ENCODE peak calls at places on chromosomes 11 and 22, in six cellular contexts. One of them, this sample, is unnamed.
A peak's percentile ranks its signal among the peaks of the same experiment; 100 is the strongest.

GRCh38 chr11:123334925-123335324 is 95.1 kb upstream of the GRAMD1B start:
- DNase-seq in A549: no peak
- DNase-seq in IMR-90: no peak
- DNase-seq in K562: no peak
- DNase-seq in H1: no peak
- DNase-seq in HepG2: no peak
- DNase-seq in this sample: no peak

GRCh38 chr22:35835267-35835997 is 117.8 kb downstream of the APOL5 start:
- DNase-seq in A549: no peak
- DNase-seq in IMR-90: peak; percentile 72
- DNase-seq in K562: no peak
- DNase-seq in H1: no peak
- DNase-seq in HepG2: no peak
- DNase-seq in this sample: no peak

GRCh38 chr11:74634537-74634936 is 42.2 kb downstream of the POLD3 start:
- DNase-seq in A549: peak; percentile 80
- DNase-seq in IMR-90: peak; percentile 66
- DNase-seq in K562: peak; percentile 37
- DNase-seq in H1: no peak
- DNase-seq in HepG2: peak; percentile 18
- DNase-seq in this sample: no peak

GRCh38 chr11:124837491-124837856 is 27.8 kb upstream of the ROBO3 start:
- DNase-seq in A549: peak; percentile 86
- DNase-seq in IMR-90: peak; percentile 90
- DNase-seq in K562: peak; percentile 64
- DNase-seq in H1: no peak
- DNase-seq in HepG2: peak; percentile 58
- DNase-seq in this sample: peak; percentile 70

GRCh38 chr11:18853086-18853720 is 61.6 kb upstream of the PTPN5 start:
- DNase-seq in A549: peak; percentile 57
- DNase-seq in IMR-90: peak; percentile 19
- DNase-seq in K562: no peak
- DNase-seq in H1: no peak
- DNase-seq in HepG2: peak; percentile 36
- DNase-seq in this sample: peak; percentile 21

GRCh38 chr11:91859666-91860065 is 365.0 kb upstream of the FAT3 start:
- DNase-seq in A549: no peak
- DNase-seq in IMR-90: no peak
- DNase-seq in K562: no peak
- DNase-seq in H1: no peak
- DNase-seq in HepG2: no peak
- DNase-seq in this sample: peak; percentile 32

GRCh38 chr11:13315517-13316432 is 38.2 kb downstream of the BMAL1 start:
- DNase-seq in A549: no peak
- DNase-seq in IMR-90: no peak
- DNase-seq in K562: no peak
- DNase-seq in H1: no peak
- DNase-seq in HepG2: peak; percentile 16
- DNase-seq in this sample: no peak

GRCh38 chr11:68312780-68313573 is 586 bp downstream of the LRP5 start:
- DNase-seq in A549: no peak
- DNase-seq in IMR-90: no peak
- DNase-seq in K562: peak; percentile 81
- DNase-seq in H1: no peak
- DNase-seq in HepG2: no peak
- DNase-seq in this sample: peak; percentile 79

GRCh38 chr11:63839508-63840355 is 822 bp downstream of the MARK2 start:
- DNase-seq in A549: no peak
- DNase-seq in IMR-90: no peak
- DNase-seq in K562: peak; percentile 58
- DNase-seq in H1: no peak
- DNase-seq in HepG2: no peak
- DNase-seq in this sample: no peak

GRCh38 chr11:48001438-48002021 is 21.2 kb downstream of the PTPRJ start:
- DNase-seq in A549: peak; percentile 84
- DNase-seq in IMR-90: peak; percentile 94
- DNase-seq in K562: no peak
- DNase-seq in H1: no peak
- DNase-seq in HepG2: no peak
- DNase-seq in this sample: no peak

GRCh38 chr11:124760205-124760652 is 1.9 kb downstream of the ESAM start:
- DNase-seq in A549: no peak
- DNase-seq in IMR-90: no peak
- DNase-seq in K562: no peak
- DNase-seq in H1: no peak
- DNase-seq in HepG2: no peak
- DNase-seq in this sample: peak; percentile 17

GRCh38 chr11:120942701-120943100 is 81.2 kb upstream of the TBCEL start:
- DNase-seq in A549: no peak
- DNase-seq in IMR-90: no peak
- DNase-seq in K562: no peak
- DNase-seq in H1: no peak
- DNase-seq in HepG2: no peak
- DNase-seq in this sample: no peak

GRCh38 chr11:73995731-73996130 is 13.1 kb upstream of the UCP2 start:
- DNase-seq in A549: no peak
- DNase-seq in IMR-90: no peak
- DNase-seq in K562: no peak
- DNase-seq in H1: no peak
- DNase-seq in HepG2: no peak
- DNase-seq in this sample: no peak

GRCh38 chr11:83681045-83681781 is 395.0 kb upstream of the CCDC90B start:
- DNase-seq in A549: no peak
- DNase-seq in IMR-90: no peak
- DNase-seq in K562: no peak
- DNase-seq in H1: no peak
- DNase-seq in HepG2: no peak
- DNase-seq in this sample: no peak

GRCh38 chr11:47998733-47999359 is 18.5 kb downstream of the PTPRJ start:
- DNase-seq in A549: peak; percentile 75
- DNase-seq in IMR-90: no peak
- DNase-seq in K562: no peak
- DNase-seq in H1: no peak
- DNase-seq in HepG2: peak; percentile 84
- DNase-seq in this sample: no peak

GRCh38 chr11:132334769-132335280 is 964.4 kb downstream of the NTM start:
- DNase-seq in A549: no peak
- DNase-seq in IMR-90: peak; percentile 4
- DNase-seq in K562: no peak
- DNase-seq in H1: no peak
- DNase-seq in HepG2: no peak
- DNase-seq in this sample: no peak

GRCh38 chr11:69510471-69511357 is 29.3 kb downstream of the LINC01488 start:
- DNase-seq in A549: no peak
- DNase-seq in IMR-90: peak; percentile 72
- DNase-seq in K562: no peak
- DNase-seq in H1: no peak
- DNase-seq in HepG2: no peak
- DNase-seq in this sample: no peak
- TF ChIP-seq RFX5 in A549: no peak
- TF ChIP-seq RFX5 in IMR-90: no peak
- TF ChIP-seq RFX5 in K562: no peak
- TF ChIP-seq RFX5 in H1: no peak
- TF ChIP-seq RFX5 in HepG2: no peak
- TF ChIP-seq RFX5 in this sample: no peak

GRCh38 chr11:102256251-102256650 is 61.0 kb upstream of the BIRC3 start:
- DNase-seq in A549: no peak
- DNase-seq in IMR-90: peak; percentile 79
- DNase-seq in K562: no peak
- DNase-seq in H1: no peak
- DNase-seq in HepG2: no peak
- DNase-seq in this sample: no peak

GRCh38 chr11:102252339-102252891 is 64.9 kb upstream of the BIRC3 start:
- DNase-seq in A549: no peak
- DNase-seq in IMR-90: peak; percentile 73
- DNase-seq in K562: no peak
- DNase-seq in H1: no peak
- DNase-seq in HepG2: no peak
- DNase-seq in this sample: no peak

GRCh38 chr11:102251423-102251822 is 65.9 kb upstream of the BIRC3 start:
- DNase-seq in A549: no peak
- DNase-seq in IMR-90: no peak
- DNase-seq in K562: no peak
- DNase-seq in H1: no peak
- DNase-seq in HepG2: no peak
- DNase-seq in this sample: no peak

GRCh38 chr11:102254047-102254446 is 63.2 kb upstream of the BIRC3 start:
- DNase-seq in A549: peak; percentile 36
- DNase-seq in IMR-90: no peak
- DNase-seq in K562: peak; percentile 32
- DNase-seq in H1: no peak
- DNase-seq in HepG2: no peak
- DNase-seq in this sample: no peak

GRCh38 chr11:102253018-102253775 is 64.1 kb upstream of the BIRC3 start:
- DNase-seq in A549: no peak
- DNase-seq in IMR-90: no peak
- DNase-seq in K562: no peak
- DNase-seq in H1: no peak
- DNase-seq in HepG2: no peak
- DNase-seq in this sample: no peak
- TF ChIP-seq RFX5 in A549: no peak
- TF ChIP-seq RFX5 in IMR-90: no peak
- TF ChIP-seq RFX5 in K562: no peak
- TF ChIP-seq RFX5 in H1: no peak
- TF ChIP-seq RFX5 in HepG2: no peak
- TF ChIP-seq RFX5 in this sample: no peak

DNA sequence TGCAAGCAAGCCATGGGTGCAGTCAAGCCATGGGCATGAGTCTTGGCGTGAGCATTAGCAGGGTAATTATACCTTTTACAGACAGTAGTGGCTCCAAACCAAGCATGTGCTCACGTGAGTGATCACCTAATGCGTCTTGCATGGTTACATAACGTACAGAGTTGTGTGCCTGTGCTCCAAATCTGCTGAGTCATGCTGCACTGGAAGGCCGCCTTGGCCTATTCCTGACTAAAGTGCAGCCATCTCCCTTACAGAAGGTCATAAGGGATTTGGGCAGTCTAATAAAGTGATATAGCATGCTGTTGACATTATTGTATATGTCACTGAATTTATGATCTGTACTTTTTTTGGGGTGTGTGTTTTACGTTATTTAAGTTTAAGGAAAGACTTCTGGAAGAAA is 102.4 kb downstream of the ARHGAP42 start:
- DNase-seq in A549: peak; percentile 44
- DNase-seq in IMR-90: peak; percentile 11
- DNase-seq in K562: peak; percentile 17
- DNase-seq in H1: no peak
- DNase-seq in HepG2: peak; percentile 12
- DNase-seq in this sample: no peak
- TF ChIP-seq RFX5 in A549: no peak
- TF ChIP-seq RFX5 in IMR-90: no peak
- TF ChIP-seq RFX5 in K562: no peak
- TF ChIP-seq RFX5 in H1: no peak
- TF ChIP-seq RFX5 in HepG2: no peak
- TF ChIP-seq RFX5 in this sample: no peak

DNA sequence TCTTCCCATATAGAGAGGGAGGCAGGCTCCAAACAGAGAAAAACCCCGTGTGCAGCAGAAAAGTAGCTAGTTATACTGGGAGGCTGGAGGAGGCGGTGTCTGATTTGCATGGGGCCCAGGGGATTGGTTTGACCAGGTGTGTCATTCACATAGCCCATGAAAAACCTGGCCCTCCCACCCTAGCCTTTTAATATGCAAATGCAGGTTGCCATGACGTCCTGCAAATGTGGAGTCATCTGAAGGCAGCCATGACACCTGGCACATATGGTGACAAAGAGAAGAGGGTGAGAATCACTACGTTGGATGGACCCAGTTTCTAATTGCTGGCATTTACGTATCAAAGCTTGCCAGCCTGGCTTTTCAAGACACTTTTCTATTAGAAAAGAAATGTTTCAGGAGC is 57.8 kb downstream of the FAM181B start:
- DNase-seq in A549: no peak
- DNase-seq in IMR-90: no peak
- DNase-seq in K562: no peak
- DNase-seq in H1: no peak
- DNase-seq in HepG2: no peak
- DNase-seq in this sample: no peak
- TF ChIP-seq RFX5 in A549: no peak
- TF ChIP-seq RFX5 in IMR-90: no peak
- TF ChIP-seq RFX5 in K562: no peak
- TF ChIP-seq RFX5 in H1: no peak
- TF ChIP-seq RFX5 in HepG2: no peak
- TF ChIP-seq RFX5 in this sample: no peak

GRCh38 chr22:17098379-17098819 is 13.6 kb downstream of the IL17RA start:
- DNase-seq in A549: no peak
- DNase-seq in IMR-90: no peak
- DNase-seq in K562: peak; percentile 34
- DNase-seq in H1: no peak
- DNase-seq in HepG2: no peak
- DNase-seq in this sample: no peak
- TF ChIP-seq RFX5 in A549: no peak
- TF ChIP-seq RFX5 in IMR-90: no peak
- TF ChIP-seq RFX5 in K562: no peak
- TF ChIP-seq RFX5 in H1: no peak
- TF ChIP-seq RFX5 in HepG2: no peak
- TF ChIP-seq RFX5 in this sample: no peak

DNA sequence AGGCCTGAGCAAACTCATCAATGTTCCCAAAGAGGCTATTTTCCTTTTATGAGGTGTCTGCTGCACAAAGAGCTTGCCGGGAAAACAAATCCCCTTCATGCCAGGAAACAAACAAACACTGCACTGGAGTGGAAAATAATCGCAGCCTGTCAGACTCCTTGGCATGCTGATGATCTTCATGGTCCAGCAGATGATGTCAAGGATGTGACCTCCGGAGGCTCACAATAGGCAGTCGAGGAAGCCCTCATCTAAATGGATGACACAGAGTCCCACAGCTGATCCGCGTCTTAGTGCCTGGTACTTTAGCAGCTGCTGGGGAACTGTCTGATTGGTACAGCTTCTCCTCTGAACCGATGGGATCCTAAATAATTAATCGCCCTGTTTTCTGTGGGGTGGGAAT is 187.6 kb downstream of the TENM4 start:
- DNase-seq in A549: no peak
- DNase-seq in IMR-90: no peak
- DNase-seq in K562: no peak
- DNase-seq in H1: no peak
- DNase-seq in HepG2: no peak
- DNase-seq in this sample: no peak
- TF ChIP-seq RFX5 in A549: no peak
- TF ChIP-seq RFX5 in IMR-90: no peak
- TF ChIP-seq RFX5 in K562: no peak
- TF ChIP-seq RFX5 in H1: no peak
- TF ChIP-seq RFX5 in HepG2: no peak
- TF ChIP-seq RFX5 in this sample: no peak

GRCh38 chr11:6757373-6757967 is 14.3 kb downstream of the OR2AG2 start:
- DNase-seq in A549: peak; percentile 58
- DNase-seq in IMR-90: peak; percentile 59
- DNase-seq in K562: peak; percentile 28
- DNase-seq in H1: no peak
- DNase-seq in HepG2: peak; percentile 44
- DNase-seq in this sample: peak; percentile 27
- TF ChIP-seq RFX5 in A549: no peak
- TF ChIP-seq RFX5 in IMR-90: no peak
- TF ChIP-seq RFX5 in K562: no peak
- TF ChIP-seq RFX5 in H1: no peak
- TF ChIP-seq RFX5 in HepG2: no peak
- TF ChIP-seq RFX5 in this sample: no peak

GRCh38 chr22:37431811-37432707 is 4.8 kb upstream of the ELFN2 start:
- DNase-seq in A549: peak; percentile 86
- DNase-seq in IMR-90: peak; percentile 99
- DNase-seq in K562: no peak
- DNase-seq in H1: no peak
- DNase-seq in HepG2: peak; percentile 19
- DNase-seq in this sample: no peak
- TF ChIP-seq RFX5 in A549: no peak
- TF ChIP-seq RFX5 in IMR-90: no peak
- TF ChIP-seq RFX5 in K562: no peak
- TF ChIP-seq RFX5 in H1: no peak
- TF ChIP-seq RFX5 in HepG2: no peak
- TF ChIP-seq RFX5 in this sample: no peak

GRCh38 chr11:70471254-70471653 is 72.9 kb downstream of the CTTN start:
- DNase-seq in A549: peak; percentile 51
- DNase-seq in IMR-90: no peak
- DNase-seq in K562: peak; percentile 89
- DNase-seq in H1: peak; percentile 41
- DNase-seq in HepG2: no peak
- DNase-seq in this sample: peak; percentile 56
- TF ChIP-seq RFX5 in A549: no peak
- TF ChIP-seq RFX5 in IMR-90: no peak
- TF ChIP-seq RFX5 in K562: no peak
- TF ChIP-seq RFX5 in H1: no peak
- TF ChIP-seq RFX5 in HepG2: no peak
- TF ChIP-seq RFX5 in this sample: no peak

This sample was measured in SK-N-SH.